ENCODE peak calls at places on chromosomes 13 and 19, in four cellular contexts. P is K562, S is HCT116, I is HepG2. B is an unnamed sample.

GRCh38 chr13:106036870-106037269 is 498.6 kb downstream of the EFNB2 start:
- DNase-seq in P (no peak), S (peak), I (no peak), B (no peak)

GRCh38 chr13:28375250-28375930 is 119.5 kb downstream of the FLT1 start:
- DNase-seq in P (peak), S (no peak), I (no peak), B (no peak)

GRCh38 chr13:92103673-92104296 is 705.4 kb downstream of the GPC5 start:
- DNase-seq in P (no peak), S (no peak), I (no peak), B (no peak)

GRCh38 chr13:100625447-100625846 is 36.9 kb upstream of the GGACT start:
- DNase-seq in P (no peak), S (no peak), I (no peak), B (no peak)

GRCh38 chr19:11064831-11065303 is 24.4 kb upstream of the LDLR start:
- DNase-seq in P (peak), S (no peak), I (no peak), B (no peak)

GRCh38 chr19:34337747-34338146 is 27.2 kb upstream of the GPI start:
- DNase-seq in P (no peak), S (no peak), I (no peak), B (no peak)

GRCh38 chr19:30406220-30406944 is 34.2 kb downstream of the ZNF536 start:
- DNase-seq in P (peak), S (no peak), I (peak), B (no peak)

GRCh38 chr19:44577566-44577874 is 35.8 kb upstream of the IGSF23 start:
- DNase-seq in P (no peak), S (no peak), I (no peak), B (no peak)

GRCh38 chr13:104553156-104553555 is 1486.9 kb upstream of the SLC10A2 start:
- DNase-seq in P (no peak), S (no peak), I (no peak), B (no peak)

GRCh38 chr13:98528663-98529064 is 48.2 kb downstream of the STK24 start:
- DNase-seq in P (no peak), S (no peak), I (no peak), B (no peak)

GRCh38 chr19:32232449-32232848 is 113.0 kb upstream of the ZNF507 start:
- DNase-seq in P (no peak), S (no peak), I (no peak), B (no peak)

GRCh38 chr13:19984430-19985218 is 26.1 kb downstream of the ZMYM2 start:
- DNase-seq in P (peak), S (peak), I (peak), B (peak)

DNA sequence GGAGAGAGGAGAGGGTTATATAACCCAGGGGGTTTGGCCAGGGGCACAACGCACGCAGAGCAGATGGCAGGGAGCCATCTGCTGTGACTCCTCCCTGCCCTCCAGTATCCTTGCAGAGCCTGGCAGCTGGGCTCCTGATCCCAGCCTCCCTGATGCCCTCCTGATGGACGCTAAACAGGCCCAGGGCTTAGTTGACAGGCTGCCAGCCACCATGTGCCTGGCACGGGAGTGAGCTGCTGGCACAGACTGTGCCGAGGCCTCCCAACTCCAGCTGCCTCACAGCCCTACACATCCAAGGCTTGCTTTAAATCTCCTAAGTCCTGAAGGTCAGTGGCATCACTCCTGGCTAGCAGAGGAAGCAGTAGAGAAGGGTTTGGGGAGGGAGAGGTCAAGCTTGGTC is 16.7 kb downstream of the SYDE1 start:
- DNase-seq in P (no peak), S (no peak), I (no peak), B (no peak)
- H3K4me3 ChIP-seq in P (no peak), S (peak), I (peak), B (peak)

DNA sequence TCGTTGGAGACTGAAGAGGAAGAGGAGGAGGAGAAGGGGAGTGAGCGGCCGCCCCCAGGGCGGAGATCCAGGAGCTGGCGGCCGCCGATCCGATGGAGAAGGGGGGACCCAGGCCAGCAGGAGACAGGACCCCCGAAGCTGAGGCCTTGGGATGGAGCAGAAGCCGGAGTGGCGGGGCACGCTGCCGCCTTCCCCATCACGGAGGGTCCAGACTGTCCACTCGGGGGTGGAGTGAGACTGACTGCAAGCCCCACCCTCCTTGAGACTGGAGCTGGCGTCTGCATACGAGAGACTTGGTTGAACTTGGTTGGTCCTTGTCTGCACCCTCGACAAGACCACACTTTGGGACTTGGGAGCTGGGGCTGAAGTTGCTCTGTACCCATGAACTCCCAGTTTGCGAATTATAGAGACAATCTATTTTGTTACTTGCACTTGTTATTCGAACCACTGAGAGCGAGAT is 1.8 kb downstream of the GADD45B start:
- DNase-seq in P (no peak), S (no peak), I (no peak), B (no peak)
- TF ChIP-seq TCF7L2 in P (no peak), S (no peak), I (no peak), B (no peak)

GRCh38 chr19:38734426-38735256 is 9.6 kb downstream of the CAPN12 start:
- DNase-seq in P (no peak), S (no peak), I (no peak), B (peak)

GRCh38 chr19:38737297-38737865 is 6.9 kb downstream of the CAPN12 start:
- DNase-seq in P (no peak), S (no peak), I (no peak), B (no peak)

GRCh38 chr19:38736413-38737280 is 7.6 kb downstream of the CAPN12 start:
- DNase-seq in P (peak), S (peak), I (no peak), B (no peak)

GRCh38 chr19:38735257-38735686 is 9.0 kb downstream of the CAPN12 start:
- DNase-seq in P (peak), S (no peak), I (no peak), B (no peak)

DNA sequence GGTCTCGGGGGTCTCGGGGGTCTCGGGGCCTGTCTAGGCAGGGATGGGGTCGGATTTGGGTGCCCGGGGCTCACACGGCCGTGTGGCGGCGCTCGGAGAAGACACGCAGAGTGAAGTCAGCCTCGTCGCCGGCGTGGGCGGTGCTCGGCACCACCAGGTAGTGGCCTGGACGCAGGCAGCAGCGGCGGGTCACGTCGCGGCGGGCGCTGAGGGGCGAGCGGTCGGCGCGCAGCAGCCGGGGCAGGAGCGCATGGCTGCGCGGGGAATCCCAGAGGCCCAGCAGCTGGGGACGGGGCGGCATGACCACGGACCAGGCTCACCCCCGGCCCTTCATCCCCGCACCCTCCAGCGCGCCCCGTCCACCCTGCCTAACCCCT is 8.2 kb downstream of the CAPN12 start:
- DNase-seq in P (peak), S (no peak), I (no peak), B (no peak)
- TF ChIP-seq SIN3A in P (no peak), S (no peak), I (no peak), B (peak)

DNA sequence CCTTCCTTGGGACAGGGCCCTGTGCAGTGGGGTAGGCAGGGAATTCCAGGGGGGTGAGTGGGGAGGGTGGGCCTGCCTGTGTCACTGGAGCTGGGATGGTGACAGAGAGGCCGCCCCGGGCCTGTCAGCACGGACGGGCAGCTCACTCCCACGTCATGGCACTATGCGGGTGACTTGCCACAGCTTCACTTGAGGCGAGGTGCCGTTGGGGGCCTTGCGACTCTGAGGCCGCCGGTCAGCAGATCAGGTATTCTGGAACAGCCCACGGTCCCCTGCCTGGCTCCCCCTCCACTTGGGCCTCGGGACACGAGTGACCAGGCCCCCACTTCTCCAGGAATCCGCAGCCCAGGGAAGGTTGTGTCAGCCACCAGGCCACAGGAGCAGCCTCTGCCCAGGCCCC is 2.9 kb upstream of the MIDN start:
- DNase-seq in P (no peak), S (no peak), I (no peak), B (no peak)
- H3K4me3 ChIP-seq in P (no peak), S (no peak), I (peak), B (no peak)

B was measured in Panc1.